ENCODE peak calls at places on chromosomes 4 and X, in six cellular contexts. B is ACHN; H is activated T-cell treated with anti-CD3 and anti-CD28 coated beads, Interleukin-2, amount 50 U/mL, for 72 hours; T is iPS-NIHi11; D is tibial artery; W is midbrain. N is an unnamed sample.

GRCh38 chr4:41066049-41066448 is 148.3 kb downstream of the APBB2 start:
- DNase-seq in B (no peak), H (no peak), T (no peak), D (no peak), W (no peak), N (no peak)

GRCh38 chr4:181860157-181860556 is 383.0 kb upstream of the TENM3 start:
- DNase-seq in B (no peak), H (no peak), T (no peak), D (no peak), W (no peak), N (no peak)

GRCh38 chr4:119209077-119209476 is 3.4 kb upstream of the USP53 start:
- DNase-seq in B (peak), H (peak), T (no peak), D (no peak), W (no peak), N (no peak)

GRCh38 chr4:90841676-90842075 is 714.5 kb downstream of the CCSER1 start:
- DNase-seq in B (no peak), H (no peak), T (no peak), D (no peak), W (no peak), N (no peak)

GRCh38 chr4:1851575-1852415 is 4.2 kb downstream of the LETM1 start:
- DNase-seq in B (no peak), H (no peak), T (no peak), D (no peak), W (no peak), N (no peak)

GRCh38 chrX:40809210-40809609 is 73.9 kb upstream of the MED14 start:
- DNase-seq in B (peak), H (no peak), T (no peak), D (no peak), W (no peak), N (no peak)

GRCh38 chrX:150162141-150162540 is 201.0 kb upstream of the MAMLD1 start:
- DNase-seq in B (peak), H (no peak), T (no peak), D (no peak), W (no peak), N (no peak)

GRCh38 chr4:73308286-73308685 is 49.7 kb upstream of the ANKRD17 start:
- DNase-seq in B (peak), H (no peak), T (no peak), D (no peak), W (peak), N (peak)

GRCh38 chr4:52823478-52824092 is 38.5 kb upstream of the RASL11B start:
- DNase-seq in B (no peak), H (peak), T (no peak), D (no peak), W (no peak), N (no peak)

GRCh38 chr4:112251044-112251632 is 19.6 kb downstream of the AP1AR start:
- DNase-seq in B (no peak), H (no peak), T (no peak), D (no peak), W (no peak), N (peak)

GRCh38 chr4:2458546-2459491 is 10.1 kb upstream of the RNF4 start:
- DNase-seq in B (no peak), H (no peak), T (no peak), D (no peak), W (no peak), N (no peak)

GRCh38 chr4:168859100-168859499 is 151.0 kb downstream of the CBR4 start:
- DNase-seq in B (no peak), H (no peak), T (no peak), D (no peak), W (no peak), N (no peak)

GRCh38 chrX:75547783-75548182 is 24.9 kb upstream of the ZDHHC15 start:
- DNase-seq in B (no peak), H (no peak), T (no peak), D (peak), W (no peak), N (peak)

GRCh38 chr4:48008021-48008596 is 8.4 kb downstream of the CNGA1 start:
- DNase-seq in B (peak), H (no peak), T (no peak), D (no peak), W (no peak), N (no peak)

GRCh38 chrX:124441971-124442370 is 95.6 kb downstream of the SH2D1A start:
- DNase-seq in B (no peak), H (no peak), T (no peak), D (no peak), W (no peak), N (no peak)

GRCh38 chr4:7781993-7782392 is 157.7 kb downstream of the AFAP1 start:
- DNase-seq in B (no peak), H (no peak), T (no peak), D (no peak), W (no peak), N (no peak)

GRCh38 chr4:61202100-61202637 is 2.0 kb downstream of the ADGRL3 start:
- DNase-seq in B (no peak), H (no peak), T (peak), D (peak), W (peak), N (peak)

GRCh38 chrX:47189906-47190305 is 3.7 kb upstream of the UBA1 start:
- DNase-seq in B (no peak), H (no peak), T (no peak), D (no peak), W (no peak), N (no peak)

GRCh38 chr4:25180524-25181131 is 20.4 kb upstream of the SEPSECS start:
- DNase-seq in B (peak), H (peak), T (peak), D (no peak), W (peak), N (no peak)

GRCh38 chrX:106220177-106220576 is 52.1 kb downstream of the PWWP3B start:
- DNase-seq in B (peak), H (no peak), T (peak), D (no peak), W (peak), N (peak)

GRCh38 chr4:165464813-165465381 is 86.1 kb downstream of the CPE start:
- DNase-seq in B (peak), H (peak), T (peak), D (no peak), W (peak), N (peak)

GRCh38 chr4:121666091-121666679 is 30.6 kb downstream of the ANXA5 start:
- DNase-seq in B (no peak), H (no peak), T (no peak), D (peak), W (no peak), N (no peak)

GRCh38 chr4:138392751-138393308 is 150.7 kb upstream of the SLC7A11 start:
- DNase-seq in B (no peak), H (no peak), T (no peak), D (no peak), W (no peak), N (no peak)

N was measured in Ammon's horn.